ENCODE peak calls at places on chromosomes 2 and 18, in nine cellular contexts. B is endothelial cell; Y is activated CD4-positive, alpha-beta T cell treated with anti-CD3 and anti-CD28 coated beads for 1 hour; H is kidney epithelial cell; U is HAP-1; Q is SK-N-SH; W is NCI-H446 treated with DMSO at 0.1 percent for 48 hours; O is CD8-positive, alpha-beta T cell; I is GDM1. V is an unnamed sample.

GRCh38 chr2:84970266-84970955 is 550 bp upstream of the KCMF1 start:
- DNase-seq in O (peak), W (no peak), Q (peak), U (peak), I (peak), Y (peak), H (no peak), B (peak), V (no peak)

GRCh38 chr18:2898131-2898640 is 51.4 kb downstream of the EMILIN2 start:
- DNase-seq in Y (no peak), H (peak), O (no peak), Q (peak), W (no peak), B (no peak), I (peak), U (no peak), V (no peak)

GRCh38 chr2:204228169-204228940 is 291.8 kb downstream of the ICOS start:
- DNase-seq in H (no peak), W (no peak), I (no peak), Y (no peak), O (no peak), Q (peak), B (no peak), U (peak), V (no peak)

GRCh38 chr2:236972491-236973379 is 113.0 kb upstream of the COPS8 start:
- DNase-seq in Y (no peak), I (no peak), Q (no peak), U (no peak), H (peak), B (no peak), O (no peak), W (no peak), V (no peak)

GRCh38 chr2:29475446-29476006 is 360.3 kb downstream of the CLIP4 start:
- DNase-seq in I (no peak), Q (no peak), O (no peak), Y (no peak), B (no peak), W (no peak), H (no peak), U (no peak), V (no peak)

GRCh38 chr2:84991404-84992151 is 20.6 kb downstream of the KCMF1 start:
- DNase-seq in I (no peak), Q (no peak), W (no peak), B (no peak), H (no peak), O (no peak), Y (no peak), U (no peak), V (no peak)

GRCh38 chr2:20556756-20557155 is 94.1 kb downstream of the HS1BP3 start:
- DNase-seq in I (no peak), U (peak), O (no peak), W (no peak), H (no peak), Y (no peak), Q (no peak), B (no peak), V (no peak)

GRCh38 chr2:42048318-42049251 is 764 bp downstream of the PKDCC start:
- DNase-seq in Q (peak), I (no peak), H (no peak), Y (no peak), O (no peak), W (no peak), U (no peak), B (peak), V (no peak)

GRCh38 chr2:29587791-29588190 is 333.6 kb downstream of the ALK start:
- DNase-seq in O (no peak), B (no peak), U (no peak), Y (no peak), Q (no peak), W (no peak), H (no peak), I (no peak), V (no peak)

GRCh38 chr2:97701186-97701585 is 12.2 kb upstream of the ZAP70 start:
- DNase-seq in I (no peak), H (no peak), U (no peak), B (no peak), Y (no peak), W (no peak), Q (no peak), O (peak), V (no peak)